ENCODE peak calls at places on chromosomes 7 and 10, in nine cellular contexts. B is mucosa of descending colon, A is DND-41, M is WERI-Rb-1, Y is heart right ventricle, Z is foreskin fibroblast, D is D721Med, V is IMR-90, T is fibroblast of the aortic adventitia. U is an unnamed sample.
A peak's percentile ranks its signal among the peaks of the same experiment; 100 is the strongest.

GRCh38 chr7:114629762-114630161 is 215.1 kb downstream of the FOXP2 start:
- DNase-seq in Z (no peak), M (no peak), V (no peak), D (no peak), B (no peak), Y (no peak), A (no peak), T (no peak), U (no peak)

GRCh38 chr7:74475987-74476350 is 22.3 kb downstream of the GTF2IRD1 start:
- DNase-seq in Y (no peak), T (no peak), Z (no peak), V (no peak), D (no peak), M (no peak), B (no peak), A (no peak), U (no peak)

GRCh38 chr7:79046061-79046460 is 407.4 kb downstream of the MAGI2 start:
- DNase-seq in V (no peak), M (no peak), A (no peak), Y (no peak), T (no peak), Z (no peak), B (no peak), D (no peak), U (no peak)

GRCh38 chr7:2633538-2634264 is 1.9 kb downstream of the TTYH3 start:
- DNase-seq in B (no peak), Z (peak; percentile 94), V (peak; percentile 89), D (no peak), A (peak; percentile 30), M (no peak), Y (no peak), T (peak; percentile 90), U (peak; percentile 87)

GRCh38 chr7:114986805-114987204 is 64.9 kb downstream of the MDFIC start:
- DNase-seq in V (peak; percentile 31), Z (no peak), M (no peak), B (no peak), D (no peak), Y (no peak), A (no peak), T (no peak), U (peak; percentile 15)

GRCh38 chr10:130962240-130963051 is 349.1 kb downstream of the TCERG1L start:
- DNase-seq in A (no peak), M (no peak), T (no peak), D (no peak), V (no peak), B (no peak), Y (no peak), Z (no peak), U (no peak)

GRCh38 chr10:62852961-62853702 is 37.0 kb upstream of the EGR2 start:
- DNase-seq in B (no peak), Z (no peak), T (no peak), Y (no peak), M (no peak), A (no peak), D (no peak), V (no peak), U (no peak)

GRCh38 chr10:24277277-24277676 is 68.3 kb downstream of the KIAA1217 start:
- DNase-seq in D (no peak), Z (no peak), Y (no peak), V (no peak), T (no peak), A (no peak), M (no peak), B (no peak), U (no peak)

GRCh38 chr7:149620961-149621360 is 123.4 kb upstream of the ZNF746 start:
- DNase-seq in B (no peak), D (no peak), Y (no peak), T (no peak), A (no peak), V (no peak), Z (no peak), M (no peak), U (no peak)

GRCh38 chr10:93462371-93462770 is 19.8 kb downstream of the MYOF start:
- DNase-seq in Y (no peak), Z (no peak), M (no peak), B (no peak), T (no peak), D (no peak), V (no peak), A (no peak), U (no peak)

GRCh38 chr7:117043051-117043546 is 89.8 kb downstream of the ST7 start:
- DNase-seq in V (no peak), B (no peak), Z (peak; percentile 41), Y (no peak), M (no peak), T (no peak), A (no peak), D (no peak), U (no peak)

GRCh38 chr10:110074986-110075664 is 67.3 kb downstream of the ADD3 start:
- DNase-seq in A (no peak), T (peak; percentile 94), Z (peak; percentile 93), B (no peak), V (peak; percentile 94), M (no peak), Y (no peak), D (no peak), U (peak; percentile 68)

GRCh38 chr7:143360788-143361551 is 1.5 kb downstream of the FAM131B start:
- DNase-seq in D (no peak), A (no peak), M (no peak), Y (no peak), B (no peak), T (no peak), V (no peak), Z (no peak), U (no peak)

GRCh38 chr10:76632158-76633051 is 1005.2 kb downstream of the KCNMA1 start:
- DNase-seq in V (no peak), B (no peak), T (no peak), M (no peak), Z (no peak), D (no peak), A (peak; percentile 5), Y (peak; percentile 16), U (no peak)

GRCh38 chr10:127343831-127344230 is 147.4 kb upstream of the INSYN2A start:
- DNase-seq in Z (peak; percentile 14), T (peak; percentile 27), M (no peak), Y (no peak), V (no peak), A (no peak), D (no peak), B (no peak), U (no peak)

GRCh38 chr7:56291-56913 is 136.0 kb upstream of the FAM20C start:
- DNase-seq in T (no peak), A (no peak), Y (no peak), B (no peak), M (no peak), V (no peak), Z (no peak), D (no peak), U (no peak)

GRCh38 chr10:108980869-108981268 is 942.4 kb downstream of the XPNPEP1 start:
- DNase-seq in A (no peak), B (no peak), D (no peak), V (no peak), Z (no peak), Y (no peak), T (no peak), M (no peak), U (no peak)

GRCh38 chr10:119442758-119443060 is 99.8 kb downstream of the RGS10 start:
- DNase-seq in M (no peak), A (no peak), Z (no peak), T (no peak), V (no peak), D (no peak), Y (no peak), B (no peak), U (no peak)

GRCh38 chr7:109915670-109916069 is 1175.3 kb upstream of the LRRN3 start:
- DNase-seq in A (no peak), Z (no peak), D (no peak), B (no peak), M (no peak), T (no peak), V (no peak), Y (no peak), U (no peak)

GRCh38 chr7:37916673-37917660 is at the start of gene SFRP4:
- DNase-seq in Z (peak; percentile 74), Y (peak; percentile 67), V (peak; percentile 1), T (peak; percentile 90), A (no peak), B (peak; percentile 62), D (no peak), M (peak; percentile 67), U (no peak)
- TF ChIP-seq CTCF in Z (peak; percentile 45), Y (peak; percentile 68), V (peak; percentile 41), T (peak; percentile 76), A (no peak), B (peak; percentile 35), D (peak; percentile 74), M (peak; percentile 66), U (peak; percentile 41)

GRCh38 chr7:103094102-103094501 is 19.2 kb downstream of the ARMC10 start:
- DNase-seq in Z (peak; percentile 19), V (no peak), A (no peak), M (no peak), Y (no peak), T (peak; percentile 22), B (no peak), D (no peak), U (no peak)
- TF ChIP-seq CTCF in Z (no peak), V (peak; percentile 22), A (peak; percentile 23), M (no peak), Y (no peak), T (no peak), B (no peak), D (no peak), U (peak; percentile 39)

GRCh38 chr10:29994833-29995232 is 64.6 kb downstream of the JCAD start:
- DNase-seq in A (no peak), D (no peak), Y (no peak), B (no peak), Z (no peak), T (peak; percentile 75), M (no peak), V (no peak), U (no peak)

GRCh38 chr10:30002438-30003266 is 56.7 kb downstream of the JCAD start:
- DNase-seq in Z (peak; percentile 88), D (peak; percentile 58), Y (peak; percentile 68), V (peak; percentile 70), B (peak; percentile 56), M (peak; percentile 66), T (peak; percentile 84), A (peak; percentile 82), U (peak; percentile 60)

GRCh38 chr10:29996842-29997123 is 62.6 kb downstream of the JCAD start:
- DNase-seq in D (no peak), T (no peak), M (no peak), Y (no peak), Z (no peak), V (no peak), A (no peak), B (no peak), U (no peak)

GRCh38 chr10:30000802-30001571 is 58.4 kb downstream of the JCAD start:
- DNase-seq in T (peak; percentile 97), Y (no peak), V (peak; percentile 93), B (no peak), A (no peak), Z (peak; percentile 84), M (no peak), D (no peak), U (peak; percentile 65)

GRCh38 chr10:29998142-29998808 is 61.1 kb downstream of the JCAD start:
- DNase-seq in A (peak; percentile 85), M (peak; percentile 63), T (peak; percentile 89), B (no peak), D (peak; percentile 80), V (peak; percentile 82), Z (peak; percentile 89), Y (peak; percentile 62), U (peak; percentile 68)
- TF ChIP-seq CTCF in A (peak; percentile 100), M (peak; percentile 95), T (peak; percentile 100), B (peak; percentile 91), D (peak; percentile 99), V (peak; percentile 99), Z (peak; percentile 99), Y (peak; percentile 98), U (peak; percentile 99)

GRCh38 chr10:80599424-80599847 is 61.7 kb downstream of the SH2D4B start:
- DNase-seq in Z (peak; percentile 8), D (peak; percentile 38), T (peak; percentile 24), Y (peak; percentile 47), A (peak; percentile 39), B (peak; percentile 55), M (peak; percentile 75), V (peak; percentile 22), U (peak; percentile 30)
- TF ChIP-seq CTCF in Z (peak; percentile 66), D (peak; percentile 82), T (peak; percentile 62), Y (peak; percentile 64), A (peak; percentile 74), B (peak; percentile 57), M (peak; percentile 93), V (peak; percentile 49), U (peak; percentile 79)

U was measured in HFFc6.